ENCODE peak calls at places on chromosomes 1 and 21, in nine cellular contexts. K is K562, O is fibroblast of mammary gland, R is osteocyte, Q is heart left ventricle, N is DND-41, M is OCI-LY7, B is H9, G is B cell. I is an unnamed sample.

GRCh38 chr1:172903581-172904220 is 147.0 kb downstream of the TNFSF18 start:
- DNase-seq in K (no peak), O (peak; percentile 63), R (no peak), Q (no peak), N (no peak), M (no peak), B (no peak), G (no peak), I (no peak)

GRCh38 chr1:6108937-6109636 is 63.4 kb downstream of the KCNAB2 start:
- DNase-seq in K (no peak), O (peak; percentile 51), R (no peak), Q (peak; percentile 53), N (peak; percentile 34), M (peak; percentile 43), B (peak; percentile 72), G (no peak), I (peak; percentile 42)

GRCh38 chr21:44454747-44455523 is at the start of gene LRRC3:
- DNase-seq in K (peak; percentile 95), O (peak; percentile 72), R (no peak), Q (peak; percentile 93), N (peak; percentile 88), M (peak; percentile 12), B (peak; percentile 99), G (peak; percentile 81), I (peak; percentile 92)

GRCh38 chr1:94527447-94528031 is 14.0 kb downstream of the F3 start:
- DNase-seq in K (peak; percentile 28), O (peak; percentile 55), R (no peak), Q (no peak), N (no peak), M (no peak), B (no peak), G (no peak), I (no peak)

GRCh38 chr1:246364415-246364941 is 142.6 kb downstream of the SMYD3 start:
- DNase-seq in K (no peak), O (no peak), R (no peak), Q (no peak), N (no peak), M (no peak), B (no peak), G (no peak), I (no peak)

GRCh38 chr1:7679873-7680790 is 91.0 kb upstream of the VAMP3 start:
- DNase-seq in K (peak; percentile 74), O (no peak), R (no peak), Q (peak; percentile 81), N (no peak), M (no peak), B (peak; percentile 47), G (no peak), I (peak; percentile 54)

GRCh38 chr1:2965676-2966075 is 55.6 kb upstream of the ACTRT2 start:
- DNase-seq in K (no peak), O (no peak), R (no peak), Q (no peak), N (no peak), M (no peak), B (no peak), G (no peak), I (no peak)

GRCh38 chr1:85342177-85342576 is 65.7 kb upstream of the BCL10 start:
- DNase-seq in K (no peak), O (peak; percentile 48), R (no peak), Q (no peak), N (no peak), M (no peak), B (no peak), G (no peak), I (no peak)

GRCh38 chr1:91768786-91769697 is 116.9 kb downstream of the TGFBR3 start:
- DNase-seq in K (peak; percentile 29), O (peak; percentile 69), R (no peak), Q (no peak), N (no peak), M (no peak), B (no peak), G (no peak), I (no peak)

GRCh38 chr1:208369050-208369449 is 124.9 kb upstream of the PLXNA2 start:
- DNase-seq in K (no peak), O (no peak), R (no peak), Q (no peak), N (no peak), M (no peak), B (no peak), G (no peak), I (no peak)

GRCh38 chr21:43973634-43973955 is 38.5 kb upstream of the TRAPPC10 start:
- DNase-seq in K (no peak), O (no peak), R (no peak), Q (no peak), N (no peak), M (no peak), B (no peak), G (no peak), I (no peak)

GRCh38 chr1:78038071-78038470 is 7.7 kb upstream of the GIPC2 start:
- DNase-seq in K (no peak), O (peak; percentile 65), R (no peak), Q (no peak), N (no peak), M (no peak), B (no peak), G (no peak), I (no peak)

GRCh38 chr1:180609643-180610555 is 21.9 kb upstream of the XPR1 start:
- DNase-seq in K (peak; percentile 80), O (peak; percentile 55), R (no peak), Q (no peak), N (no peak), M (peak; percentile 5), B (no peak), G (no peak), I (no peak)

GRCh38 chr1:46520063-46520911 is 30.7 kb downstream of the DMBX1 start:
- DNase-seq in K (peak; percentile 65), O (peak; percentile 61), R (peak; percentile 88), Q (peak; percentile 62), N (no peak), M (no peak), B (peak; percentile 68), G (no peak), I (no peak)

DNA sequence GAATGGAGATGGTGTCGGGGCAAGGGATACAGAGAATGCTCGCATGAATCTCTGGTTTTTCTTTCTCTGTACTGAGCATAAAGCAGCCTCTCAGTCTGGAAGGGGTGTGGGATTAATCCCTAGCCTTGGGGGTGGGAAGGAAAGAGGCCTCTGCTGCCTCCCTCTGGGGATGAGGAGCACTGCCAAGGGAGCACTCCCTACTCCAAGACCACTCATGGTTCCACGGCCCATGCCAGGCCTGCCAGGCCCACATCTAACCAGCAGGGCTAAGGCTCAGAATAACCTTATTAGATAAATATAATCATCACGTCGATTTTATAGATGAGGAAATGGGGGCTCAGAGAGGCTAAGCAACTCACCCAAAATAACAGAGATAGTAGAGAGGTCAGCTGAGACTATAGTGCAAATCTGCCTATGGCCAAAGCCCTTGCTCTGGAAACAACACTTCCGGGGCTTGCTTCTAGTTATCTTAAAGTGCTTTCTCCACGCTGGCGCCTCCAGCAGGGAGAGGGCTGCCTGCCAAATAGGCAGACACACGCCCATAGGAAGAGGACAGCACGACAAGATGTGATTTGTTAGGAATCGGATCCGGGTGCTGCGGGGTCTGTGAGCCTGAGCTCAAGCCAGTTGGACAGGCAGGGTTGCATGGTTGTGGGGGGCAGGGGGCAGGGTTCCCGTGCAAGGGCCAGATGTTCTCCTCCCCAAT is 522 bp downstream of the TEX35 start:
- DNase-seq in K (no peak), O (peak; percentile 20), R (no peak), Q (peak; percentile 76), N (no peak), M (no peak), B (no peak), G (no peak), I (no peak)
- TF ChIP-seq CTCF in K (peak; percentile 23), O (peak; percentile 19), R (no peak), Q (no peak), N (no peak), M (no peak), B (peak; percentile 37), G (no peak), I (no peak)

GRCh38 chr1:154935749-154936415 is 637 bp downstream of the PMVK start:
- DNase-seq in K (no peak), O (no peak), R (no peak), Q (no peak), N (no peak), M (no peak), B (no peak), G (no peak), I (no peak)

GRCh38 chr1:154937988-154938386 is 1.5 kb upstream of the PMVK start:
- DNase-seq in K (no peak), O (no peak), R (no peak), Q (no peak), N (no peak), M (no peak), B (no peak), G (no peak), I (no peak)

GRCh38 chr1:154937051-154937987 is 800 bp upstream of the PMVK start:
- DNase-seq in K (peak; percentile 90), O (peak; percentile 97), R (peak; percentile 95), Q (peak; percentile 95), N (peak; percentile 86), M (peak; percentile 91), B (peak; percentile 88), G (peak; percentile 89), I (peak; percentile 81)

GRCh38 chr1:154934358-154934948 is 2.1 kb downstream of the PMVK start:
- DNase-seq in K (no peak), O (no peak), R (no peak), Q (no peak), N (no peak), M (no peak), B (no peak), G (no peak), I (no peak)

DNA sequence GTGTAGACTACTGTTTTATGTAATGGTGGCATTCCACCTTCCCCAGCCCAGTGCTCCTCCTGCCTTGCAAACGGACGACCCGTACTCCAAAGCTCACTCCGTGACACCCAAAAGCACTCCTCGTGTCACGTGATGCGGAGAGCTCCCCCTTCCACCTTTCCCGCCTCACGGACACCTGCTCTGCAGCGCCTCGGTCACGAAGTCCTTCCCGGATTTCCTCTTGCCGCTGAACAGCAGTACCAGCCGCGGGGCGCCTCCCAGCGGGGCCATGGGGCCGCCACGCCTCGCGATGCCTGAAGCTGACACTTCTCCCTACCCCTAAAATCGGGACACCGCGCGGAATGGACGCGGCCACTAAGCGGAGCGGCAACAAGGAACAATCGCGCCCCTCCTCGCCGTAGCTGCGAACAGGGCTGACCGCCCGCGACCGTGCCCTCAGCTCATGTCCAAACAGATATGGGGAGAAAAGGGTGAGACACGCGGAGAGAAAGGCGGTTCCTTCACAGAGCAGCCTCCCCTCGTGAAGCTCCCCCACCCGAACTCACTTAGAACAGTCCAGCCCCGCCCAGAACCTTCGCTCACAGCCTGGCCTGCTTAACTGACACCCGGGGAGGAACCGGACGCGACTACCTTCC is at the start of gene PMVK:
- DNase-seq in K (peak; percentile 97), O (peak; percentile 96), R (peak; percentile 96), Q (peak; percentile 96), N (peak; percentile 95), M (peak; percentile 97), B (peak; percentile 96), G (peak; percentile 97), I (peak; percentile 86)
- TF ChIP-seq CTCF in K (peak; percentile 75), O (peak; percentile 2), R (peak; percentile 31), Q (peak; percentile 52), N (peak; percentile 59), M (peak; percentile 74), B (peak; percentile 28), G (peak; percentile 40), I (no peak)

GRCh38 chr1:54165146-54165545 is 12.3 kb upstream of the CDCP2 start:
- DNase-seq in K (no peak), O (no peak), R (no peak), Q (no peak), N (no peak), M (no peak), B (peak; percentile 27), G (no peak), I (no peak)
- TF ChIP-seq CTCF in K (no peak), O (no peak), R (no peak), Q (no peak), N (no peak), M (no peak), B (no peak), G (no peak), I (no peak)

GRCh38 chr1:229843627-229844238 is 217.7 kb downstream of the URB2 start:
- DNase-seq in K (peak; percentile 26), O (peak; percentile 99), R (no peak), Q (no peak), N (no peak), M (peak; percentile 44), B (no peak), G (no peak), I (no peak)
- TF ChIP-seq CTCF in K (peak; percentile 52), O (peak; percentile 37), R (peak; percentile 37), Q (peak; percentile 59), N (peak; percentile 49), M (peak; percentile 67), B (no peak), G (no peak), I (no peak)

I was measured in endothelial cell.